ENCODE peak calls at places on chromosomes 4 and X, in six cellular contexts. Q is testis, F is glutamatergic neuron, Y is A549, U is head of caudate nucleus, D is fibroblast of mammary gland. T is an unnamed sample.

GRCh38 chr4:95550566-95550965 is 1.8 kb upstream of the UNC5C start:
- DNase-seq in Q (no peak), F (no peak), Y (no peak), U (no peak), D (no peak), T (no peak)

GRCh38 chrX:104342065-104342464 is 87.3 kb upstream of the ESX1 start:
- DNase-seq in Q (no peak), F (no peak), Y (no peak), U (no peak), D (no peak), T (no peak)

GRCh38 chrX:151825927-151826471 is 86.7 kb upstream of the MAGEA4 start:
- DNase-seq in Q (no peak), F (no peak), Y (peak; percentile 77), U (no peak), D (peak; percentile 89), T (no peak)

GRCh38 chr4:38930199-38930598 is 62.6 kb downstream of the FAM114A1 start:
- DNase-seq in Q (no peak), F (no peak), Y (no peak), U (no peak), D (no peak), T (no peak)

GRCh38 chr4:94582517-94582916 is 130.8 kb downstream of the PDLIM5 start:
- DNase-seq in Q (no peak), F (no peak), Y (no peak), U (no peak), D (no peak), T (no peak)

GRCh38 chrX:147173586-147173985 is 359.0 kb upstream of the CXorf51A start:
- DNase-seq in Q (peak; percentile 77), F (no peak), Y (no peak), U (no peak), D (no peak), T (no peak)

GRCh38 chr4:22679518-22679897 is 13.2 kb upstream of the GBA3 start:
- DNase-seq in Q (no peak), F (no peak), Y (no peak), U (no peak), D (no peak), T (no peak)

GRCh38 chr4:183801460-183802168 is 103.5 kb upstream of the STOX2 start:
- DNase-seq in Q (no peak), F (no peak), Y (no peak), U (no peak), D (no peak), T (no peak)

GRCh38 chr4:142160509-142160908 is 524.1 kb downstream of the IL15 start:
- DNase-seq in Q (no peak), F (no peak), Y (no peak), U (no peak), D (peak; percentile 15), T (no peak)

GRCh38 chr4:180449395-180449956 is 1793.7 kb upstream of the TENM3 start:
- DNase-seq in Q (peak; percentile 81), F (peak; percentile 68), Y (peak; percentile 56), U (peak; percentile 12), D (no peak), T (no peak)

GRCh38 chr4:81257021-81257420 is 42.0 kb upstream of the PRKG2 start:
- DNase-seq in Q (no peak), F (no peak), Y (no peak), U (no peak), D (peak; percentile 65), T (no peak)

GRCh38 chr4:2261110-2261852 is 628 bp downstream of the MXD4 start:
- DNase-seq in Q (no peak), F (peak; percentile 68), Y (peak; percentile 24), U (peak; percentile 13), D (peak; percentile 39), T (no peak)

GRCh38 chrX:72019487-72019886 is 108.8 kb downstream of the NHSL2 start:
- DNase-seq in Q (no peak), F (no peak), Y (no peak), U (no peak), D (no peak), T (no peak)

GRCh38 chrX:153460826-153461225 is 9.6 kb downstream of the HAUS7 start:
- DNase-seq in Q (peak; percentile 47), F (peak; percentile 77), Y (peak; percentile 62), U (peak; percentile 43), D (peak; percentile 48), T (peak; percentile 17)

GRCh38 chrX:9656277-9656676 is 109.4 kb downstream of the GPR143 start:
- DNase-seq in Q (no peak), F (no peak), Y (no peak), U (peak; percentile 24), D (no peak), T (no peak)

T was measured in putamen.